ENCODE peak calls at places on chromosomes 12 and 14, in four cellular contexts. M is body of pancreas, K is Peyer's patch, W is uterus. U is an unnamed sample.

GRCh38 chr12:24227550-24227949 is 278.1 kb upstream of the SOX5 start:
- DNase-seq in M (no peak), K (no peak), W (no peak), U (no peak)

GRCh38 chr12:100427078-100427477 is 46.6 kb upstream of the NR1H4 start:
- DNase-seq in M (no peak), K (no peak), W (no peak), U (no peak)

GRCh38 chr12:31000751-31001150 is 72.9 kb upstream of the DDX11 start:
- DNase-seq in M (no peak), K (no peak), W (no peak), U (peak; percentile 27)

GRCh38 chr14:63237791-63238190 is 33.5 kb downstream of the RHOJ start:
- DNase-seq in M (no peak), K (no peak), W (no peak), U (no peak)

GRCh38 chr12:123530683-123531082 is 2.8 kb downstream of the RILPL1 start:
- DNase-seq in M (no peak), K (no peak), W (no peak), U (no peak)

GRCh38 chr12:18799140-18799446 is 61.2 kb downstream of the CAPZA3 start:
- DNase-seq in M (no peak), K (no peak), W (no peak), U (no peak)

GRCh38 chr12:12717586-12718381 is 616 bp downstream of the CDKN1B start:
- DNase-seq in M (peak; percentile 43), K (peak; percentile 33), W (no peak), U (peak; percentile 90)

GRCh38 chr14:103879570-103880333 is 32.4 kb upstream of the PPP1R13B start:
- DNase-seq in M (peak; percentile 95), K (no peak), W (peak; percentile 41), U (no peak)

GRCh38 chr14:88277205-88277604 is 45.9 kb downstream of the KCNK10 start:
- DNase-seq in M (no peak), K (no peak), W (no peak), U (no peak)

GRCh38 chr14:90758959-90759358 is 57.3 kb downstream of the TTC7B start:
- DNase-seq in M (peak; percentile 30), K (no peak), W (peak; percentile 61), U (peak; percentile 92)

GRCh38 chr12:133080619-133081407 is at the start of gene ZNF140:
- DNase-seq in M (peak; percentile 95), K (peak; percentile 93), W (peak; percentile 95), U (peak; percentile 99)

GRCh38 chr14:79997509-79998210 is 213.6 kb downstream of the DIO2 start:
- DNase-seq in M (no peak), K (no peak), W (no peak), U (no peak)

GRCh38 chr12:48810817-48811453 is 7.4 kb upstream of the CACNB3 start:
- DNase-seq in M (no peak), K (no peak), W (no peak), U (no peak)

GRCh38 chr12:107377596-107378385 is 284.4 kb upstream of the CRY1 start:
- DNase-seq in M (no peak), K (no peak), W (no peak), U (no peak)

DNA sequence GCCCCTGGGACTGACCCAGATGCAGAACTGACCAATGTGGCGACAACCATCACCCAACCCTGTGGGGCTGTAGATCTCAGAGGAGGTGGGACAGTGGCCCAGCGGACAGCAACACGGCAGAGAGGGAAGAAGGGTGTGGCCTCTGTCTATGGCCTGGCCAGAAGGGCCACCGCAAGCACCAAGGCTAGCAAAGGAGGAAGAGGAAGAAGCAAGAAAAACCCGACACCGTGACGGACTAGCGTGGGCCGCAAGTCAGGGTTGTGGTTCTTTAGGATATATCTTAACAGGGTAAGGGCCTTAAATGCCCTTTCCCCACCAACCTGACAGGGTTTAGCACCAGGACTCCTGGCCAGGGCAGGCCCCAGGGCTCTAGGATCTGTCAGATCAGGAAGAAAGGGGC is 71.1 kb downstream of the ITPK1 start:
- DNase-seq in M (no peak), K (peak; percentile 70), W (no peak), U (peak; percentile 88)
- H3K4me3 ChIP-seq in M (no peak overlapping the region), K (no peak overlapping the region), W (no peak overlapping the region), U (no peak overlapping the region)

GRCh38 chr12:92167075-92167474 is 21.4 kb upstream of the BTG1 start:
- DNase-seq in M (no peak), K (no peak), W (no peak), U (no peak)

GRCh38 chr12:92175961-92176360 is 30.3 kb upstream of the BTG1 start:
- DNase-seq in M (no peak), K (no peak), W (no peak), U (no peak)

GRCh38 chr12:92164712-92165111 is 19.1 kb upstream of the BTG1 start:
- DNase-seq in M (no peak), K (no peak), W (no peak), U (no peak)

GRCh38 chr12:92170050-92170449 is 24.4 kb upstream of the BTG1 start:
- DNase-seq in M (no peak), K (no peak), W (no peak), U (no peak)
- H3K27ac ChIP-seq in M (no peak overlapping the region), K (no peak overlapping the region), W (no peak overlapping the region), U (no peak overlapping the region)

DNA sequence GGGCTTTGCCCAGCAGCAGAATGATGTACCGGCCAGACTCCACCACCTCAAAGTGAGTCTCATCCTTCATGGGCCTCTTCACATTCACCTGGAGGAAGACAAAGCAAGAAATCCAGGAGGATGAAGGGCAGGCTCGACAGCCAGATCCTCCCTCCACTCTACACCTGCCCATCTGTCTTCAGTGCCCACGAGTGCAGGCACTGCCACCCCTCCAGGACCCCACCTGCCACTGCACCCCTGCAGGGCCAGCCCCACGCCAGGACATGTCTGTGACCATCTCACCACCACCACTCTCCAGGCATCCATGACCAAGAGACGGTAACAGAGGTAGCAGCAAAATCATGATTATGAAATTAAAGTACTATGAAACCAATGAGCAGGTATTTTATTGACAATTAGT is 84.3 kb upstream of the ANO2 start:
- DNase-seq in M (no peak), K (no peak), W (no peak), U (no peak)
- TF ChIP-seq POLR2A in M (no peak), K (no peak), W (no peak), U (no peak)

GRCh38 chr14:96205059-96205993 is 687 bp downstream of the BDKRB2 start:
- DNase-seq in M (no peak), K (no peak), W (no peak), U (no peak)
- H3K4me3 ChIP-seq in M (peak overlapping the region; percentile 13), K (peak overlapping the region; percentile 62), W (peak overlapping the region; percentile 32), U (peak overlapping the region; percentile 9)

GRCh38 chr12:79842630-79843029 is 92.3 kb downstream of the PPP1R12A start:
- DNase-seq in M (no peak), K (no peak), W (no peak), U (no peak)

GRCh38 chr12:79844693-79845092 is 90.2 kb downstream of the PPP1R12A start:
- DNase-seq in M (no peak), K (no peak), W (no peak), U (no peak)

GRCh38 chr12:79841878-79842265 is 93.0 kb downstream of the PPP1R12A start:
- DNase-seq in M (no peak), K (no peak), W (no peak), U (no peak)

GRCh38 chr12:79838359-79838758 is 96.5 kb downstream of the PPP1R12A start:
- DNase-seq in M (no peak), K (no peak), W (no peak), U (no peak)

DNA sequence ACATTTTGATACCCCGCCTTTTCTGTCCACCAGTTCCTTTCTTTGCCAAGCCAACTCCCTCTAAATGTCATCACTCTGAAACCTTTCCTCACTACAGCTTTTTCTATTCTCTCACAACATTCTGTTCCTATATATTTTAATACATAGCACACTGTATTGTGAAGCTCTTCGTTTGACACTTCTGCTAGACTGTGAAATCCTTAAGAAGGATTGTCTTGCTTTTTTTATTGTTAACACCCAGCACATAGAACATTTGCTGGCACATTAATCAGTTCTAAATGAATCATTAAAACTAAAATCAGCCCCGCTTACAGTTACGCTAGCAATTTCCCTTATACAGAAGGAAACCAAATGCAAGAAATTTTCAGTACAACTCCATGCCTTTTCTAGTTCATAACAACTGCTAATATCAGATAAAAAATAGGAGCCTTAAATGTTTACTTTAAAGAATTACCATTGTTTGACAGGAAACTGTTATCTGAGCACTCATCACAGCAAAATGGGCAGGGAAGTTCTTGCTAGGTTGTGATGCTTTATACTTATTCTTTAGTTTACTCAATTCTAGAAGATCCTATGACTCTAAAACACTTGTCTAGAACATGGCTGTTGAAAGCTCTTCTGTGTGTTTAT is 93.5 kb downstream of the PPP1R12A start:
- DNase-seq in M (no peak), K (no peak), W (no peak), U (no peak)
- H3K27ac ChIP-seq in M (no peak overlapping the region), K (no peak overlapping the region), W (peak overlapping the region; percentile 34), U (no peak overlapping the region)